ENCODE peak calls at places on chromosomes 2 and 18, in five cellular contexts. One of them, this sample, is unnamed.

GRCh38 chr2:145194671-145195070 is 674.8 kb upstream of the ZEB2 start:
- DNase-seq in ELR: peak
- DNase-seq in brain pericyte: no peak
- DNase-seq in A172: no peak
- DNase-seq in H7: peak
- DNase-seq in this sample: no peak

GRCh38 chr2:67453365-67453764 is 56.2 kb downstream of the ETAA1 start:
- DNase-seq in ELR: peak
- DNase-seq in brain pericyte: no peak
- DNase-seq in A172: peak
- DNase-seq in H7: no peak
- DNase-seq in this sample: peak

GRCh38 chr2:98757904-98758421 is 27.0 kb upstream of the MGAT4A start:
- DNase-seq in ELR: peak
- DNase-seq in brain pericyte: no peak
- DNase-seq in A172: peak
- DNase-seq in H7: no peak
- DNase-seq in this sample: peak

GRCh38 chr18:31555971-31556747 is 35.5 kb upstream of the TTR start:
- DNase-seq in ELR: peak
- DNase-seq in brain pericyte: peak
- DNase-seq in A172: peak
- DNase-seq in H7: peak
- DNase-seq in this sample: peak

GRCh38 chr2:185279999-185280398 is 458.6 kb upstream of the FSIP2 start:
- DNase-seq in ELR: peak
- DNase-seq in brain pericyte: peak
- DNase-seq in A172: peak
- DNase-seq in H7: no peak
- DNase-seq in this sample: no peak

GRCh38 chr2:40844353-40845277 is 392.7 kb upstream of the SLC8A1 start:
- DNase-seq in ELR: peak
- DNase-seq in brain pericyte: no peak
- DNase-seq in A172: peak
- DNase-seq in H7: peak
- DNase-seq in this sample: no peak

GRCh38 chr2:201383156-201383555 is 26.0 kb upstream of the FLACC1 start:
- DNase-seq in ELR: no peak
- DNase-seq in brain pericyte: no peak
- DNase-seq in A172: no peak
- DNase-seq in H7: no peak
- DNase-seq in this sample: no peak

GRCh38 chr18:22433960-22434359 is 16.2 kb upstream of the CTAGE1 start:
- DNase-seq in ELR: no peak
- DNase-seq in brain pericyte: no peak
- DNase-seq in A172: no peak
- DNase-seq in H7: no peak
- DNase-seq in this sample: peak

GRCh38 chr2:214810670-214811069 is 1.2 kb upstream of the BARD1 start:
- DNase-seq in ELR: no peak
- DNase-seq in brain pericyte: no peak
- DNase-seq in A172: no peak
- DNase-seq in H7: no peak
- DNase-seq in this sample: no peak

GRCh38 chr2:72824224-72824842 is 1.5 kb downstream of the EXOC6B start:
- DNase-seq in ELR: peak
- DNase-seq in brain pericyte: no peak
- DNase-seq in A172: peak
- DNase-seq in H7: no peak
- DNase-seq in this sample: peak

GRCh38 chr2:23689131-23689700 is 237.7 kb downstream of the ATAD2B start:
- DNase-seq in ELR: no peak
- DNase-seq in brain pericyte: no peak
- DNase-seq in A172: no peak
- DNase-seq in H7: no peak
- DNase-seq in this sample: no peak

GRCh38 chr2:132620115-132620514 is 49.9 kb downstream of the LYPD1 start:
- DNase-seq in ELR: peak
- DNase-seq in brain pericyte: no peak
- DNase-seq in A172: peak
- DNase-seq in H7: no peak
- DNase-seq in this sample: no peak

GRCh38 chr2:128237911-128238697 is 80.6 kb downstream of the HS6ST1 start:
- DNase-seq in ELR: no peak
- DNase-seq in brain pericyte: no peak
- DNase-seq in A172: no peak
- DNase-seq in H7: no peak
- DNase-seq in this sample: no peak

GRCh38 chr2:48279347-48279746 is 250.6 kb upstream of the STON1 start:
- DNase-seq in ELR: no peak
- DNase-seq in brain pericyte: no peak
- DNase-seq in A172: no peak
- DNase-seq in H7: no peak
- DNase-seq in this sample: no peak

GRCh38 chr2:55875434-55876135 is 48.0 kb downstream of the EFEMP1 start:
- DNase-seq in ELR: peak
- DNase-seq in brain pericyte: no peak
- DNase-seq in A172: no peak
- DNase-seq in H7: no peak
- DNase-seq in this sample: no peak

GRCh38 chr2:160516547-160517365 is 23.1 kb upstream of the RBMS1 start:
- DNase-seq in ELR: peak
- DNase-seq in brain pericyte: no peak
- DNase-seq in A172: peak
- DNase-seq in H7: no peak
- DNase-seq in this sample: no peak

GRCh38 chr2:156580501-156580900 is 144.3 kb downstream of the GPD2 start:
- DNase-seq in ELR: no peak
- DNase-seq in brain pericyte: no peak
- DNase-seq in A172: no peak
- DNase-seq in H7: no peak
- DNase-seq in this sample: no peak

This sample was measured in RCC 7860.